ENCODE peak calls at places on chromosomes 6 and 20, in four cellular contexts. M is NCI-H748 treated with DMSO at 0.1 percent for 48 hours, N is amygdala, U is midbrain. E is an unnamed sample.

GRCh38 chr20:23339986-23340385 is 10.6 kb upstream of the NXT1 start:
- DNase-seq in N (no peak), M (no peak), U (no peak), E (no peak)

GRCh38 chr6:131958551-131959470 is 7.6 kb upstream of the CCN2 start:
- DNase-seq in M (no peak), N (no peak), U (no peak), E (no peak)

GRCh38 chr20:63833776-63834544 is 2.9 kb upstream of the ZBTB46 start:
- DNase-seq in U (no peak), M (no peak), N (no peak), E (no peak)

GRCh38 chr20:4869290-4870193 is 131.8 kb downstream of the SLC23A2 start:
- DNase-seq in M (peak), N (no peak), U (no peak), E (no peak)

GRCh38 chr20:36112112-36112511 is 42.4 kb upstream of the EPB41L1 start:
- DNase-seq in M (no peak), U (no peak), N (no peak), E (no peak)

GRCh38 chr6:50819906-50820589 is 1.4 kb downstream of the TFAP2B start:
- DNase-seq in N (no peak), M (no peak), U (no peak), E (no peak)

GRCh38 chr20:51426879-51427624 is 115.5 kb downstream of the NFATC2 start:
- DNase-seq in N (no peak), U (no peak), M (no peak), E (no peak)

GRCh38 chr20:47576516-47577033 is 74.9 kb downstream of the NCOA3 start:
- DNase-seq in U (peak), N (peak), M (peak), E (no peak)

GRCh38 chr6:140956567-140957306 is 1176.0 kb upstream of the GJE1 start:
- DNase-seq in M (peak), N (no peak), U (no peak), E (no peak)

GRCh38 chr20:55881204-55881603 is 124.1 kb downstream of the CBLN4 start:
- DNase-seq in M (no peak), U (no peak), N (no peak), E (no peak)

GRCh38 chr6:162032620-162033019 is 694.9 kb downstream of the PRKN start:
- DNase-seq in N (no peak), M (no peak), U (no peak), E (no peak)

GRCh38 chr6:117890172-117890571 is 16.9 kb upstream of the SLC35F1 start:
- DNase-seq in M (no peak), N (no peak), U (no peak), E (no peak)

GRCh38 chr6:24495516-24495847 is 713 bp downstream of the ALDH5A1 start:
- DNase-seq in N (peak), U (peak), M (peak), E (peak)

GRCh38 chr6:150527100-150527499 is 72.6 kb upstream of the PLEKHG1 start:
- DNase-seq in N (no peak), U (no peak), M (no peak), E (no peak)

GRCh38 chr6:157830354-157831017 is 7.4 kb downstream of the SNX9 start:
- DNase-seq in U (peak), N (no peak), M (no peak), E (no peak)

GRCh38 chr6:121161881-121162280 is 172.4 kb downstream of the TBC1D32 start:
- DNase-seq in U (no peak), N (no peak), M (no peak), E (no peak)

GRCh38 chr20:62047666-62048345 is 17.9 kb downstream of the TAF4 start:
- DNase-seq in M (no peak), U (no peak), N (no peak), E (no peak)

GRCh38 chr20:63009988-63010769 is 3.4 kb upstream of the BHLHE23 start:
- DNase-seq in M (peak), N (no peak), U (no peak), E (peak)

E was measured in naive thymus-derived CD8-positive, alpha-beta T cell.